ENCODE peak calls at places on chromosomes 4 and X, in ten cellular contexts. J is foreskin fibroblast, A is endodermal cell, T is neural progenitor cell, P is fibroblast of lung, M is thoracic aorta, H is fibroblast of villous mesenchyme, V is HepG2, O is gastrocnemius medialis, L is heart left ventricle. U is an unnamed sample.

GRCh38 chr4:144582105-144582850 is 63.7 kb upstream of the HHIP start:
- DNase-seq in J (peak), A (no peak), T (no peak), P (peak), M (no peak), H (no peak), V (no peak), O (no peak), L (no peak), U (no peak)

GRCh38 chr4:47471064-47471463 is 7.6 kb upstream of the COMMD8 start:
- DNase-seq in J (peak), A (no peak), T (no peak), P (peak), M (no peak), H (no peak), V (no peak), O (no peak), L (no peak), U (no peak)

GRCh38 chr4:122894802-122895201 is 27.6 kb downstream of the NUDT6 start:
- DNase-seq in J (peak), A (no peak), T (no peak), P (peak), M (no peak), H (no peak), V (no peak), O (no peak), L (no peak), U (no peak)

GRCh38 chr4:107896158-107896645 is 35.1 kb upstream of the CYP2U1 start:
- DNase-seq in J (peak), A (no peak), T (no peak), P (peak), M (no peak), H (peak), V (peak), O (no peak), L (no peak), U (peak)

GRCh38 chrX:17374619-17375360 is at the start of gene NHS:
- DNase-seq in J (peak), A (peak), T (peak), P (peak), M (no peak), H (peak), V (no peak), O (peak), L (peak), U (no peak)

GRCh38 chrX:35439692-35440091 is 358.4 kb upstream of the MAGEB16 start:
- DNase-seq in J (no peak), A (no peak), T (no peak), P (no peak), M (no peak), H (no peak), V (no peak), O (no peak), L (no peak), U (no peak)

GRCh38 chr4:32858971-32859370 is 2138.8 kb downstream of the PCDH7 start:
- DNase-seq in J (peak), A (no peak), T (no peak), P (peak), M (no peak), H (peak), V (no peak), O (no peak), L (no peak), U (peak)

GRCh38 chr4:26916195-26916594 is 55.6 kb downstream of the STIM2 start:
- DNase-seq in J (peak), A (no peak), T (no peak), P (no peak), M (no peak), H (peak), V (no peak), O (no peak), L (no peak), U (no peak)

GRCh38 chr4:18111100-18111499 is 89.5 kb upstream of the LCORL start:
- DNase-seq in J (no peak), A (peak), T (no peak), P (no peak), M (no peak), H (peak), V (no peak), O (no peak), L (no peak), U (no peak)

GRCh38 chrX:71950066-71950465 is 39.4 kb downstream of the NHSL2 start:
- DNase-seq in J (no peak), A (no peak), T (no peak), P (no peak), M (no peak), H (no peak), V (no peak), O (no peak), L (no peak), U (no peak)

GRCh38 chr4:158353541-158354304 is 143.4 kb downstream of the TMEM144 start:
- DNase-seq in J (no peak), A (no peak), T (no peak), P (no peak), M (no peak), H (no peak), V (no peak), O (no peak), L (no peak), U (no peak)

GRCh38 chrX:36626898-36627297 is 381.3 kb upstream of the FAM47C start:
- DNase-seq in J (no peak), A (no peak), T (no peak), P (no peak), M (no peak), H (no peak), V (no peak), O (no peak), L (no peak), U (no peak)

GRCh38 chr4:187633245-187633644 is 362.3 kb upstream of the ZFP42 start:
- DNase-seq in J (no peak), A (no peak), T (no peak), P (no peak), M (no peak), H (no peak), V (no peak), O (no peak), L (no peak), U (no peak)

GRCh38 chrX:19886888-19887531 is 390 bp downstream of the SH3KBP1 start:
- DNase-seq in J (peak), A (peak), T (peak), P (peak), M (no peak), H (no peak), V (no peak), O (no peak), L (peak), U (no peak)

GRCh38 chr4:2320152-2320551 is 58.2 kb upstream of the MXD4 start:
- DNase-seq in J (no peak), A (no peak), T (no peak), P (no peak), M (no peak), H (no peak), V (no peak), O (no peak), L (no peak), U (no peak)

GRCh38 chrX:22666441-22666840 is 333.3 kb upstream of the DDX53 start:
- DNase-seq in J (peak), A (peak), T (peak), P (peak), M (no peak), H (no peak), V (peak), O (no peak), L (no peak), U (no peak)

GRCh38 chr4:128810871-128811570 is 1.5 kb downstream of the JADE1 start:
- DNase-seq in J (peak), A (peak), T (peak), P (peak), M (no peak), H (peak), V (peak), O (peak), L (peak), U (peak)

GRCh38 chrX:1178580-1179057 is 33.8 kb downstream of the CRLF2 start:
- DNase-seq in J (no peak), A (peak), T (peak), P (no peak), M (no peak), H (peak), V (no peak), O (no peak), L (no peak), U (peak)

GRCh38 chrX:10579753-10580060 is 40.7 kb downstream of the MID1 start:
- DNase-seq in J (peak), A (no peak), T (peak), P (peak), M (no peak), H (peak), V (no peak), O (no peak), L (no peak), U (no peak)

GRCh38 chr4:110184791-110185155 is 13.6 kb downstream of the ELOVL6 start:
- DNase-seq in J (peak), A (no peak), T (no peak), P (no peak), M (no peak), H (no peak), V (no peak), O (no peak), L (no peak), U (no peak)

GRCh38 chr4:102871772-102872171 is 3.0 kb downstream of the CISD2 start:
- DNase-seq in J (no peak), A (no peak), T (no peak), P (no peak), M (no peak), H (peak), V (no peak), O (no peak), L (no peak), U (no peak)

GRCh38 chrX:101787934-101788333 is 128.3 kb upstream of the ARMCX2 start:
- DNase-seq in J (no peak), A (no peak), T (no peak), P (no peak), M (no peak), H (no peak), V (no peak), O (no peak), L (no peak), U (no peak)

GRCh38 chr4:75678965-75679364 is 5.8 kb upstream of the G3BP2 start:
- DNase-seq in J (peak), A (no peak), T (no peak), P (no peak), M (no peak), H (no peak), V (no peak), O (no peak), L (no peak), U (no peak)

GRCh38 chr4:88002786-88003185 is 4.6 kb upstream of the PKD2 start:
- DNase-seq in J (peak), A (no peak), T (no peak), P (peak), M (no peak), H (no peak), V (no peak), O (no peak), L (no peak), U (peak)

GRCh38 chrX:38095971-38096529 is 89.7 kb downstream of the SYTL5 start:
- DNase-seq in J (peak), A (no peak), T (no peak), P (peak), M (no peak), H (peak), V (no peak), O (no peak), L (no peak), U (no peak)

GRCh38 chr4:104966349-104967033 is 180.2 kb upstream of the TET2 start:
- DNase-seq in J (no peak), A (no peak), T (no peak), P (no peak), M (no peak), H (peak), V (no peak), O (no peak), L (no peak), U (no peak)

DNA sequence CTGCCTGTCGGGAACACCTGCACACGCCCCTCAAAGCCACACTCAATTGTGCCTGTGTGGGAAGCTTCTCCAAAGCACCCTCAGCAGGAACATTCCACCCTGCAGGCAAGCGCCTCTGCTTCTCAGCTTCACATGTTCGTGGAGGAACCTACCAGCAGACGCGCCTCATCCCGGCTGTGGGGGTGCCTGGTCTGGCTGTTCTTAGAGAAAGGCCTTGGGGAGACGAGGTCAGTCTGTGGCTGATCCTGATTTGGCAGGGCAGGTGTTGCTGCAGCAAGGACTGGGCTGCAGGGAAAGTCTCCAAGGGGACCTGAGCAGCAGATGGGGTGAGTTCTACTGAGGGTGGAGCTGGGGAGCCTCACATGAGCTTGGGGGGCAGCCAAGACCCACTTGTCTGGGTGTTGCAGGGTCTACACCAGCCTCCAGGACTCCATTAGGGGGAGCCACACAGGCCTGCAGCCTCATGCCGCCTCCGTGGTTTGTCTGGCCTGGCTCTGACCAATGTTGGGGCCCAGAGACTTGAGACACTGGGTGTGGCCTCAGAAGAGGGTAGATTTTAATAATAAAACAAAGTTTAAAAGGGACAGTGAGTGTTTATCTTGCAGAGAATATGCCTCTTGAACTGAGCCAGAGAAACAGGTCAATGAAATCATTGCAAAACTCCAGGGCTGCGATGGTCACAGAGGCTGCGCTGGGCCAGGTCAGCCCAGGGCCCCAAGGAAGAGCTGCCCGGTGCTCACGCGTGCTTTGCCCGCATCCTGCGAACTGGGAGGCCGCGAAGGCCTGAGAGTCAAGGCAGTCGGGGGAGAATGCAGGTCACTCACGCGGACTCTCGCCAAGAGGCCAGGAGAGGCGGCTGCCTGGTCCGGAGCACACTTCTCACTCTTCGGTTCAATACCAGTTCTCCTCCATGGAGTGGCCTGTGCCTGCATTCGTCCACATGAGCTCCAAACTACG is 21.1 kb downstream of the RNF212 start:
- DNase-seq in J (no peak), A (peak), T (no peak), P (no peak), M (no peak), H (no peak), V (no peak), O (no peak), L (no peak), U (no peak)
- TF ChIP-seq CTCF in J (no peak), A (peak), T (peak), P (peak), M (no peak), H (peak), V (peak), O (no peak), L (no peak), U (peak)

GRCh38 chr4:114601304-114602052 is 2.9 kb downstream of the UGT8 start:
- DNase-seq in J (no peak), A (no peak), T (no peak), P (no peak), M (no peak), H (no peak), V (no peak), O (no peak), L (no peak), U (no peak)

GRCh38 chr4:114600672-114601071 is 2.1 kb downstream of the UGT8 start:
- DNase-seq in J (no peak), A (no peak), T (no peak), P (no peak), M (no peak), H (no peak), V (no peak), O (no peak), L (no peak), U (no peak)

GRCh38 chr4:114599231-114600065 is 841 bp downstream of the UGT8 start:
- DNase-seq in J (peak), A (peak), T (peak), P (peak), M (no peak), H (peak), V (no peak), O (no peak), L (no peak), U (no peak)

GRCh38 chr4:114598191-114599121 is at the start of gene UGT8:
- DNase-seq in J (peak), A (peak), T (peak), P (peak), M (no peak), H (no peak), V (no peak), O (no peak), L (peak), U (no peak)

DNA sequence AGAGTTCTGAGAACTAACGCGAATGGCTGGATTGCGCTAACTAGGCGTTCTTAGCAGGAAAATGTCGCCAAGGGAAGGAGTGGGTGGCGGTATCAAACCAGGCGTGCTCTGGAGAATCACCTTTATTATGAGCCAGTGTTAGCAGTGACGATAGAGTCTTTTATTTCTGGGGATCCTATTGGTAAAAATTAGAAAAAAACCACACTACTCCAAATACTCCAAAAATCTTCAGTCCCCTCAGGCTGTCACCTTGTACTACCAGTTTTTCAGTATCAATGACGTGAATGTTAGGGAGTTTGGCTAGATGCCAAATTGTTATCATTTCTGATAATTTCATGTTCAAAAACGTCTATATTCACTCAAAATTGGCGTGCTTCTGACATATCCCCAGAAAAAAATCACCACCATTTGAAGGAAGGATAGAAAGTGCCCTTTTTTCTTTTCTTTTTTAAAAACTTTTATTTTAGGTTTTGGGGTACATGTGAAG is 1.5 kb downstream of the UGT8 start:
- DNase-seq in J (no peak), A (no peak), T (peak), P (no peak), M (no peak), H (no peak), V (no peak), O (no peak), L (no peak), U (no peak)
- H3K4me3 ChIP-seq in J (no peak), A (peak), T (peak), P (peak), M (peak), H (no peak), V (no peak), O (no peak), L (no peak), U (no peak)

GRCh38 chr4:78787392-78788004 is 11.3 kb downstream of the BMP2K start:
- DNase-seq in J (no peak), A (no peak), T (peak), P (no peak), M (no peak), H (no peak), V (no peak), O (no peak), L (no peak), U (no peak)
- TF ChIP-seq CTCF in J (no peak), A (no peak), T (no peak), P (no peak), M (no peak), H (no peak), V (no peak), O (no peak), L (no peak), U (no peak)

DNA sequence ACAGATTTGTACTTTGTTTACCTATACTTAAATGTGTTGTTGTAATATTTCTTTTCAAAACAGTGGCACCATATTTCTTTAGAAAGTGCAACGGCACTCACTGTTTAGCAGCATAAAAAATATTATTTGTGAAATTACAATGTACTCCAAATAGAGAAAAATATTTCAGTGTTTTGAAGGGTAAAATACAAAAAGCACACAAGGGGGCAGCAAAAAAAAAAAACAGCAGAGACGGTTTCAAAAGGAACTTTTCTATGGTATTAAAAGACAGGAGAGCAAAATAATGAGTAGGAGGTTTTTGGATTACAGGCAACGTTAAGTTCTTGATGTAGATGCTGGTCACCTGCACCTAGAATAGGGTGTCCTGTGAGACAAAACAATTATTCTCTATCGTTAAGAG is 2.0 kb downstream of the NUDT11 start:
- DNase-seq in J (peak), A (no peak), T (no peak), P (no peak), M (no peak), H (no peak), V (no peak), O (no peak), L (no peak), U (no peak)
- H3K4me3 ChIP-seq in J (peak), A (peak), T (peak), P (peak), M (no peak), H (no peak), V (no peak), O (no peak), L (no peak), U (no peak)

GRCh38 chr4:12036450-12036849 is 607.8 kb upstream of the HS3ST1 start:
- DNase-seq in J (no peak), A (no peak), T (no peak), P (no peak), M (no peak), H (no peak), V (no peak), O (no peak), L (no peak), U (no peak)

DNA sequence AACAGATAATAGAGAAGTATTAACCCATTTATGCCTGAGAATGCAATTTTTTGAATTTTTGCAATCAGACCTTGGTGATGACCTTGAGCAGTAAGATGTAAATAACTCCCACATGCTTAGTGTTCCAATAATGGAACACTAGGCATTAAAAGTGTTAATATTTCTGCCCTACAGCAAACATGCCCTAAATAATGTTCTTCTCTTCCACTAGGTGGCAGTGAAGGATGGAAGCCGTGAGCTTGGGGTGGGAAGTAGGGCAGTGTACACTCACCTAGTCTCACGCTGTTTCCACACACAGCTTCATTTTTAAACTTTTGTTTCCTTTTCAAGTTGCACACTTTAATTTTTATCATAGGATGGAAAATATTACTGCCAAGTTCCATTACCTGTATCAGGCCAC is 613.1 kb upstream of the HS3ST1 start:
- DNase-seq in J (no peak), A (no peak), T (peak), P (no peak), M (no peak), H (no peak), V (no peak), O (no peak), L (no peak), U (no peak)
- TF ChIP-seq CTCF in J (no peak), A (peak), T (peak), P (no peak), M (no peak), H (no peak), V (peak), O (no peak), L (peak), U (no peak)